ENCODE peak calls at places on chromosomes 6 and 20, in six cellular contexts. P is vagina, W is AG10803, R is A549, E is body of pancreas, J is MCF 10A. N is an unnamed sample.

GRCh38 chr6:37696220-37696840 is 1.4 kb downstream of the MDGA1 start:
- DNase-seq in P (no peak), R (no peak), J (no peak), E (peak), W (peak), N (peak)

GRCh38 chr6:33201935-33202334 is 1.3 kb downstream of the SLC39A7 start:
- DNase-seq in R (no peak), J (no peak), W (no peak), P (no peak), E (no peak), N (no peak)

GRCh38 chr20:37914672-37915433 is 11.9 kb downstream of the VSTM2L start:
- DNase-seq in P (no peak), W (no peak), J (no peak), E (no peak), R (no peak), N (peak)

GRCh38 chr6:152587473-152587872 is 49.7 kb downstream of the SYNE1 start:
- DNase-seq in J (no peak), R (no peak), E (no peak), W (no peak), P (no peak), N (no peak)

GRCh38 chr6:125974214-125974866 is 12.0 kb upstream of the TRMT11 start:
- DNase-seq in P (no peak), R (peak), W (peak), E (no peak), J (peak), N (no peak)

GRCh38 chr6:156146891-156147290 is 630.3 kb upstream of the ARID1B start:
- DNase-seq in W (no peak), P (no peak), J (no peak), R (no peak), E (no peak), N (no peak)

GRCh38 chr20:49976542-49976941 is 6.2 kb upstream of the SNAI1 start:
- DNase-seq in J (no peak), E (no peak), W (no peak), P (no peak), R (peak), N (no peak)

GRCh38 chr6:28371706-28372451 is 22.1 kb downstream of the ZKSCAN3 start:
- DNase-seq in E (no peak), P (no peak), W (no peak), J (no peak), R (no peak), N (no peak)

GRCh38 chr6:40328376-40328987 is 258.7 kb downstream of the LRFN2 start:
- DNase-seq in P (no peak), R (peak), J (peak), W (no peak), E (peak), N (peak)

GRCh38 chr20:38725959-38726848 is 1.9 kb downstream of the SLC32A1 start:
- DNase-seq in P (no peak), J (peak), E (peak), W (peak), R (peak), N (peak)

GRCh38 chr6:169930799-169931198 is 179.4 kb downstream of the ERMARD start:
- DNase-seq in W (no peak), R (peak), P (no peak), J (peak), E (no peak), N (no peak)
- TF ChIP-seq CTCF in W (no peak), R (no peak), P (no peak), J (no peak), E (no peak), N (no peak)

DNA sequence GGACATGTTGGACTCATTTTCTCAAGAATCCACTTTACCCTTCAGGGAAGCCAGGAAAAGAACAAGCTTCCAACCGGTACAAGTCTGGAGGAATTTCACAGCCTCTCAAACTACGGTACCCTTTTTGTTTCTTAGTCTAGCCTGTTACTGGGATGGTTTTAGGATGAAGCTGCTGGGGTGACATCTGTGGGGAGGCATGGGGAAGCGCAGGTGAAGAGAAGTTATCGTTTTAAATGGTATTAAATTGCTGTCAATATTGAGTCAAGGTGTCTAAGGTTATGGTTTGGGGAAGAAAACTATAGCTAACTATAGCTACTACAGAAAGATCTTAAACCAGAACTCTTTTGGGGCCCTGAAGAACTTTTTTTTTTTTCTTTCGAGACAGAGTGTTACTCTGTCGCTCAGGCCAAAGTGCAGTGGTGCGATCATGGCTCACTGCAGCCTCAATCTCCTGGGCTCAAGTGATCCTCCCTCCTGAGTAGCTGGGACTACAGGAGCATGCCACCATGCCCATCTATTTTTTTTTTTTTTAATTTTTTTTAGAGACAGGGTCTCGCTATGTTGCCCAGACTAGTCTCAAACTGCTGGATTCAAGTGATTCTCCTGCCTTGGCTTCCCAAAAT is 128.7 kb downstream of the RIN2 start:
- DNase-seq in W (no peak), R (peak), J (peak), P (no peak), E (no peak), N (no peak)
- TF ChIP-seq CTCF in W (peak), R (peak), J (peak), P (no peak), E (no peak), N (no peak)

GRCh38 chr6:42510795-42511194 is 53.0 kb upstream of the UBR2 start:
- DNase-seq in R (no peak), E (no peak), P (no peak), W (no peak), J (no peak), N (no peak)
- TF ChIP-seq CTCF in R (no peak), E (no peak), P (no peak), W (peak), J (no peak), N (no peak)

GRCh38 chr20:61251529-61252393 is at the start of gene CDH4:
- DNase-seq in E (peak), R (peak), W (no peak), P (no peak), J (peak), N (peak)

GRCh38 chr20:61254881-61255589 is 3.0 kb downstream of the CDH4 start:
- DNase-seq in P (no peak), J (peak), E (no peak), W (peak), R (no peak), N (no peak)

GRCh38 chr20:61252601-61253263 is 671 bp downstream of the CDH4 start:
- DNase-seq in W (peak), R (peak), P (no peak), E (no peak), J (peak), N (peak)

GRCh38 chr20:61253640-61254511 is 1.8 kb downstream of the CDH4 start:
- DNase-seq in J (peak), W (no peak), R (peak), P (no peak), E (no peak), N (peak)

DNA sequence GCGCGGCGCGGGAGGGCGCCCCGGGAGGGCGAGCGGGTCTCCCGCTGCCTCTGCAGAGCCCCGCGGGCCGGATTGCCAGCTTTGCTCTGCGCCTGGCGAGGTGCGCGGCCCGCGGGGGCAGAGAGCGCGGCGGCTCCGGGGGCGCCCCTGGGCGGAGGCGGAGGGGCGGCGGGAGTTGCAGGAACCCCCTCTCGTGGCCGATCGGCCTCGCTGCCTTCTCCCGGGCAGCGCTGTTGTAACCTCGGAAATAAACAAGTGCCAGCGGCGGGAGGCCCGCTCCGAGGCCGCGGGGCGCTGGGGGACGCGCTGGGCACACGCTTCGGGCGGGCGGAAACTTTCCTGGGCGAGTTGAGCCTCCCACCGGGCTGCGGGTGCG is 1.2 kb downstream of the CDH4 start:
- DNase-seq in P (no peak), R (peak), E (no peak), W (peak), J (peak), N (peak)
- TF ChIP-seq CTCF in P (no peak), R (no peak), E (no peak), W (peak), J (peak), N (no peak)

DNA sequence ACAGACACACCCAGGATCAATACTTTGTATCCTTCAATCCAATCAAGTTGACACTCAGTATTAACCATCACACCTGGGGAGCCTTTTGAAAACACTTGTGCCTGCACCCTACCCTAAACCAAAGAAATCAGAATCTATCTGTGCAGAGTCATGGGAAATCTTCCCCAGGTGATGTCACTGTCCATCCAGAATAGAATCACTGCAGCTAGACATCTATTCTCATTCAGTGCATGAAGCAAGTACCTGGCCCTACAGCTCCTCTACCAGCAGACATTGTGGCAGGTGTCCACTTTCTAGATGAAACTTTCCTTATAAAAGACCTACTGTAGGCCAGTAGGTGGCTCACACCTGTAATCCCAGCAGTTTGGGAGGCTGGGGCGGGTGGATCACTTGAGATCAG is 262.4 kb upstream of the MARCKS start:
- DNase-seq in R (peak), W (no peak), P (no peak), J (peak), E (no peak), N (no peak)
- TF ChIP-seq CTCF in R (no peak), W (no peak), P (no peak), J (no peak), E (no peak), N (no peak)

GRCh38 chr6:108163267-108163643 is 2.6 kb upstream of the NR2E1 start:
- DNase-seq in P (peak), R (peak), E (no peak), W (no peak), J (peak), N (no peak)
- TF ChIP-seq CTCF in P (no peak), R (no peak), E (no peak), W (no peak), J (no peak), N (no peak)

GRCh38 chr6:24719125-24719931 is at the start of gene C6orf62:
- DNase-seq in R (no peak), W (peak), J (peak), P (no peak), E (peak), N (peak)

GRCh38 chr6:24720131-24720603 is 1.2 kb upstream of the C6orf62 start:
- DNase-seq in P (peak), J (peak), W (peak), R (peak), E (peak), N (peak)

GRCh38 chr6:24720604-24721460 is 1.9 kb upstream of the C6orf62 start:
- DNase-seq in P (peak), W (peak), E (peak), R (peak), J (peak), N (peak)

GRCh38 chr6:24723270-24723669 is 4.3 kb upstream of the C6orf62 start:
- DNase-seq in R (no peak), W (no peak), J (no peak), E (no peak), P (no peak), N (no peak)

DNA sequence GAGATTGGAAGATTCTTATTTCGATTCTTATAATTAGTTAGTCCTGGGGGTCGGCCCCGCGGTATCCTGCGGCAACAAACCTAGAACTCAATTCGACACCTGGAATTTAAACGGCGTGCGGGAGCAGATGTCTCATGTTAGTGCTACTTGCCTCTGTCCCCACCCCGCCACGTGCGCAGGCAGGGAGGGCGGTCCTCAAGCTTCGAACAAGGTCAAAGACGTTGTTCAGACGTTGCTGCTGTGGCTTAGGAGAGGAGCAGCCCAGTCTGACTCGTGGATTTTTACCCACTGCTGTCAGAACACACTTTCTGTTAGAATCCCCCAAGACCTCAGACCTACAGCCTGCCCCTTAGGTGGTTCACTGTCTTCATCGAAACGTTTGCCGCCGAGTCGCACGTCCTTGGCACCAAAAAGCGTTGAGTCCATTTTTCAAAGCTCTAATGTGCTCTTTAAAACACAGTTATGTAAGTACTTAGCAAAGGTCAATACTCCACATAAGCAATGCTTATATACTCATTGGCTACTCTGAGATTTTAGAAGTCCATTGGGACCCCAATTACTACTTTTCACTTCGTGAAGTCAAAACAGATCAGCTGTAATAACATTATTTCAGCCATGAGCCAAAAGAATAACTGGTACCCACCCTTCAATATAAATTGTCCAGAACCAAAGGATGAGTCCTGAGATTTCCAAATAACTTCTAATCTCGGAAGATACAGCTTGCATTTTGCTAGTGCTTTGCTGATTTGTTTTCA is 2.7 kb upstream of the C6orf62 start:
- DNase-seq in P (no peak), J (no peak), W (no peak), R (no peak), E (peak), N (no peak)
- TF ChIP-seq CTCF in P (no peak), J (no peak), W (no peak), R (no peak), E (no peak), N (no peak)

DNA sequence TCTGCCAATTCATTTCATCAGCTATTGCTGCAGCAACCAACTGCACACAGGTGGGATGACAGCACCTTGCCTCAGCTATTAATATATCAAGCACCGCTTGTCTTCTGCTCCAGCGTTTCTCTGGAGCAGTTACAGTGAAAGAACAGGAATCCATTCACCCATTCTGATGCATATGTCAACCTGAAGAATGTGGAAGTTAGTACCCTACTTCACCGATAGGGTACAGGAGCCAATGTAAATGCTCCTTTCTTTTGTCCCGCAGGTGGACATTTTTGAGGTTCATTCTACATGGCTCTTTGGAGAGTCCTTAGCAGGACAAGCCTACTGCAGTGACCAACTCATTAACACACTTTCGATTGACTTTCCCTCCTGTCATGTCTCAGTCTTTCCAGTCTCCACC is 139.9 kb upstream of the PRND start:
- DNase-seq in E (no peak), R (no peak), P (no peak), J (no peak), W (no peak), N (no peak)
- TF ChIP-seq CTCF in E (no peak), R (no peak), P (no peak), J (no peak), W (no peak), N (peak)

GRCh38 chr20:32215147-32215546 is 7.5 kb downstream of the POFUT1 start:
- DNase-seq in E (no peak), J (no peak), W (no peak), P (no peak), R (no peak), N (no peak)

GRCh38 chr20:32213870-32214269 is 6.2 kb downstream of the POFUT1 start:
- DNase-seq in E (no peak), W (no peak), P (no peak), J (no peak), R (no peak), N (no peak)

GRCh38 chr20:32218156-32218900 is 10.6 kb downstream of the POFUT1 start:
- DNase-seq in R (no peak), P (no peak), W (no peak), E (no peak), J (no peak), N (no peak)

GRCh38 chr20:32215729-32216128 is 8.0 kb downstream of the POFUT1 start:
- DNase-seq in E (no peak), J (no peak), W (no peak), R (no peak), P (no peak), N (no peak)

DNA sequence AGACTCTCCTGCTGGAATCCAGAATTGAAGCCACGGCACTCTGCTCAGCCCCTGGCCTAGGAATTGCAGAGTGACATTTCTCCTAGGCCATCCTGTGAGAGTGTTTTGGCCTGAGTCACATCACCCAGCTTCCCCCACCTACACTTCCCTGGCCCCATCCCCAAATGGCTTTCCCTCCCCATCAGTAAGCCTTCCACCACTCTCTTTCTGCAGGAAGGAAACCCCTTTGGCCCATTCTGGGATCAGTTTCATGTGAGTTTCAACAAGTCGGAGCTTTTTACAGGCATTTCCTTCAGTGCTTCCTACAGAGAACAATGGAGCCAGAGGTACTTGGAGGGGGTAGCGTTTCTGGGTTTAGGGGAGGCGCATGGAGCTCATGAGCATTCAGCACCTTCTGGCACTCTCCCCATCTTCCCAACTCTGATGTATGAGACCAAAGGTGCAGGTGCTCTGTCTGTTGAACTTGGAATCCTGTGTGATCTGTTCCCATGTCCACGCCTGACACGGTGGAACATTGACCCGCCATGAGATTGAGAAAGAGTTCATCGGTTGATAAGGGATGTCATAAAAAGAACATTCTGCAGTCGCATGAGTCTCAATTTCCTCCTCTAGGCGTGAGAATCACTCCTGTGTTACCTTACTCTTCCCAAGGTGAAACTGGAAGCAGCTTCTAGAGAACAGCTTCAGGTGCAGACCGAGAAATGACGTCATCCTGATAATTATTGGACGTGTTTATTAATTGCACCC is 8.9 kb downstream of the POFUT1 start:
- DNase-seq in W (no peak), R (no peak), E (no peak), J (no peak), P (no peak), N (no peak)
- TF ChIP-seq CTCF in W (no peak), R (no peak), E (no peak), J (no peak), P (no peak), N (no peak)

DNA sequence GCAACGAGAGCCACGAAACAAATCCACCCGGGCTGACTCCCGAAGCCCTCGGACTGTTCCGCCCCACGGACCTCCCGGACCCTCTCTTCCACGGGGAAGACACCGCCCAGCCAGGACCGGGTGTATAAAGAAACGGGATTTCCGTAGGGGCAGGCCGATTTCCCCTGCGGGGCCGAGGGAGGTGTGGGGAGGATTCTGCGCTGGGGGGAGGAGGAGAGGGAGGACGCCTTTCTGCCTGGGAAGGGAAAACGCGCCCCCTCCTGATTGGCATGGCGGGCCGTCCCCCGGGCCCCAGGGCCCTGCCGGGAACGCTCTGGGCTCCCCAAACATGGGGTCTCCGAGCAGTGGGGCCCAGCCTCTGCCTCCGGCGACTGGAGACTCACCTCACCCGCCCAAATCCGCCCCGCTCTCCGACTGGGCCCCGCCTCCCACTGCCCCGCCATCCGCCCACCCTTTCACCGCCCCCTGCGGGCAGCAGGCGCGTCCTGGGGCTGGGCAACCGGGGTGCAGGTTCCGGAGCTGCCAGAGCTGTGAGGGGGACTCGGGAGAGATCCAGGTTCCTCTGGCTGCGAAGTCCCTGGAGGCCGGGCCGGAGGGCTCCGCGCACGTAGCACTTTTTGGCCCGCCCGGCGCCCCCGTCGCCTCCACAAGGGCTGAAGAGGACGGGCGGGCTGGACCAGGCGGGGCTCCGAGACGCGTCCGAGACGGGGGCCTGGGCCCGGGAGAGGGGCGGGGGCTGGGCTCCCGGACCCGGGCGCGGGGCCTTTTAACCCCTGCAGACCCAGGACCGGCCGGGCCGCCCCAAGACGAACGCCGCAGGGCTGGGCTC is 586 bp upstream of the PPDPF start:
- DNase-seq in J (peak), W (peak), E (peak), P (no peak), R (peak), N (peak)
- TF ChIP-seq CTCF in J (peak), W (peak), E (no peak), P (no peak), R (peak), N (peak)

N was measured in glutamatergic neuron.